ENCODE peak calls at places on chromosomes 6 and 20, in six cellular contexts. S is activated naive CD4-positive, alpha-beta T cell treated with anti-CD3 and anti-CD28 coated beads, Interleukin-2, amount 10 ng/mL, durations not matched to agents 7 days and 5 days; T is fibroblast of the conjunctiva; C is left cardiac atrium; K is activated T-helper 1 cell treated with Interleukin-2 at 50 U/mL for 16 hours; I is activated CD8-positive, alpha-beta memory T cell treated with anti-CD3 and anti-CD28 coated beads for 4 hours. O is an unnamed sample.

GRCh38 chr6:139378882-139379341 is 4.5 kb upstream of the CITED2 start:
- DNase-seq in S (no peak), T (no peak), C (no peak), K (no peak), I (no peak), O (no peak)

GRCh38 chr6:54291738-54292137 is 16.5 kb upstream of the TINAG start:
- DNase-seq in S (no peak), T (no peak), C (no peak), K (no peak), I (no peak), O (no peak)

GRCh38 chr20:58523072-58523681 is 8.0 kb upstream of the APCDD1L start:
- DNase-seq in S (no peak), T (no peak), C (no peak), K (no peak), I (no peak), O (no peak)

GRCh38 chr6:120918137-120918536 is 416.1 kb downstream of the TBC1D32 start:
- DNase-seq in S (no peak), T (no peak), C (no peak), K (no peak), I (no peak), O (no peak)

GRCh38 chr20:36624068-36624813 is 18.7 kb downstream of the RAB5IF start:
- DNase-seq in S (no peak), T (no peak), C (peak; percentile 30), K (no peak), I (no peak), O (no peak)

GRCh38 chr20:44014807-44015732 is 100.4 kb downstream of the TOX2 start:
- DNase-seq in S (no peak), T (no peak), C (no peak), K (no peak), I (no peak), O (no peak)

GRCh38 chr6:11188161-11188915 is 44.1 kb downstream of the NEDD9 start:
- DNase-seq in S (no peak), T (no peak), C (no peak), K (no peak), I (no peak), O (no peak)

GRCh38 chr6:36501686-36502085 is 45.6 kb downstream of the STK38 start:
- DNase-seq in S (no peak), T (no peak), C (no peak), K (no peak), I (no peak), O (no peak)

GRCh38 chr6:39686980-39687379 is 38.2 kb downstream of the KIF6 start:
- DNase-seq in S (no peak), T (no peak), C (no peak), K (no peak), I (no peak), O (no peak)

GRCh38 chr6:26161322-26161721 is 74.1 kb downstream of the HFE start:
- DNase-seq in S (no peak), T (no peak), C (no peak), K (no peak), I (no peak), O (no peak)

GRCh38 chr6:155882527-155883333 is 427.1 kb upstream of the NOX3 start:
- DNase-seq in S (no peak), T (no peak), C (no peak), K (no peak), I (no peak), O (no peak)

GRCh38 chr6:3196770-3197169 is 30.7 kb downstream of the TUBB2B start:
- DNase-seq in S (no peak), T (no peak), C (no peak), K (no peak), I (no peak), O (no peak)

GRCh38 chr6:129667621-129668020 is 42.4 kb downstream of the ARHGAP18 start:
- DNase-seq in S (no peak), T (no peak), C (no peak), K (no peak), I (no peak), O (no peak)

GRCh38 chr6:43887340-43887858 is 117.4 kb downstream of the VEGFA start:
- DNase-seq in S (no peak), T (no peak), C (no peak), K (no peak), I (no peak), O (no peak)

GRCh38 chr6:44067073-44067759 is 60.0 kb downstream of the MRPL14 start:
- DNase-seq in S (no peak), T (no peak), C (no peak), K (no peak), I (no peak), O (no peak)

GRCh38 chr6:133108377-133108776 is 132.8 kb upstream of the EYA4 start:
- DNase-seq in S (no peak), T (peak; percentile 41), C (no peak), K (no peak), I (no peak), O (no peak)

GRCh38 chr20:43658068-43658722 is 8.7 kb upstream of the MYBL2 start:
- DNase-seq in S (peak; percentile 23), T (no peak), C (no peak), K (no peak), I (no peak), O (no peak)

GRCh38 chr6:87244380-87244779 is 78.0 kb upstream of the SMIM8 start:
- DNase-seq in S (no peak), T (no peak), C (no peak), K (no peak), I (no peak), O (no peak)

GRCh38 chr20:7723284-7723683 is 217.0 kb downstream of the HAO1 start:
- DNase-seq in S (no peak), T (no peak), C (peak; percentile 24), K (no peak), I (no peak), O (no peak)

GRCh38 chr6:31142356-31142755 is 3.5 kb upstream of the PSORS1C2 start:
- DNase-seq in S (no peak), T (no peak), C (no peak), K (no peak), I (no peak), O (no peak)

GRCh38 chr20:40276291-40276690 is 412.7 kb downstream of the MAFB start:
- DNase-seq in S (no peak), T (no peak), C (peak; percentile 51), K (no peak), I (no peak), O (no peak)

GRCh38 chr6:82608365-82608764 is 244.7 kb downstream of the TPBG start:
- DNase-seq in S (no peak), T (no peak), C (no peak), K (no peak), I (no peak), O (no peak)

GRCh38 chr20:3686867-3687321 is 5.1 kb upstream of the ADAM33 start:
- DNase-seq in S (no peak), T (peak; percentile 90), C (peak; percentile 86), K (no peak), I (no peak), O (no peak)

GRCh38 chr6:135909737-135910387 is 58.4 kb downstream of the PDE7B start:
- DNase-seq in S (peak; percentile 73), T (peak; percentile 17), C (peak; percentile 21), K (peak; percentile 20), I (peak; percentile 4), O (peak; percentile 17)

GRCh38 chr20:48076247-48076646 is 291.0 kb upstream of the SULF2 start:
- DNase-seq in S (no peak), T (no peak), C (no peak), K (no peak), I (no peak), O (no peak)

GRCh38 chr6:163533443-163533842 is 118.9 kb downstream of the QKI start:
- DNase-seq in S (no peak), T (peak; percentile 75), C (no peak), K (no peak), I (no peak), O (no peak)

GRCh38 chr20:7171911-7172310 is 404.4 kb downstream of the BMP2 start:
- DNase-seq in S (no peak), T (no peak), C (no peak), K (no peak), I (no peak), O (no peak)

GRCh38 chr20:64102647-64103354 is 4.6 kb downstream of the NPBWR2 start:
- DNase-seq in S (peak; percentile 18), T (no peak), C (peak; percentile 27), K (no peak), I (no peak), O (no peak)

GRCh38 chr6:13048113-13048512 is 280.2 kb downstream of the TBC1D7 start:
- DNase-seq in S (no peak), T (no peak), C (no peak), K (no peak), I (no peak), O (no peak)

GRCh38 chr6:37239950-37240713 is 17.4 kb upstream of the TBC1D22B start:
- DNase-seq in S (peak; percentile 46), T (peak; percentile 96), C (peak; percentile 95), K (peak; percentile 41), I (peak; percentile 56), O (peak; percentile 39)

GRCh38 chr20:47749367-47749766 is 35.9 kb downstream of the SULF2 start:
- DNase-seq in S (no peak), T (no peak), C (peak; percentile 84), K (no peak), I (no peak), O (no peak)

GRCh38 chr6:157229733-157230132 is 93.6 kb downstream of the TMEM242 start:
- DNase-seq in S (no peak), T (no peak), C (no peak), K (no peak), I (no peak), O (no peak)

GRCh38 chr6:33144373-33144772 is 47.9 kb downstream of the COL11A2 start:
- DNase-seq in S (no peak), T (no peak), C (no peak), K (no peak), I (no peak), O (no peak)

GRCh38 chr20:18705490-18705889 is 108.1 kb upstream of the SCP2D1 start:
- DNase-seq in S (no peak), T (peak; percentile 12), C (no peak), K (no peak), I (no peak), O (no peak)

GRCh38 chr20:32539063-32539816 is 45.9 kb downstream of the NOL4L start:
- DNase-seq in S (peak; percentile 60), T (no peak), C (no peak), K (no peak), I (no peak), O (no peak)

GRCh38 chr6:137309078-137309762 is 90.0 kb upstream of the IFNGR1 start:
- DNase-seq in S (peak; percentile 24), T (peak; percentile 6), C (peak; percentile 79), K (no peak), I (no peak), O (no peak)

GRCh38 chr6:36224918-36225461 is 28.4 kb downstream of the BRPF3 start:
- DNase-seq in S (no peak), T (no peak), C (no peak), K (no peak), I (no peak), O (no peak)

O was measured in activated T-cell treated with anti-CD3 and anti-CD28 coated beads for 1 hour.